ENCODE peak calls at places on chromosomes 11 and 22, in nine cellular contexts. N, A, M, Y, E, V, W, S and P are unnamed samples.

GRCh38 chr22:23781065-23781464 is 5.7 kb upstream of the SMARCB1 start:
- DNase-seq in A (no peak), N (no peak), Y (no peak), V (no peak), M (no peak), E (no peak), S (no peak), W (no peak), P (no peak)

GRCh38 chr22:26785942-26786341 is 128.6 kb downstream of the MIAT start:
- DNase-seq in E (no peak), M (no peak), V (no peak), W (no peak), S (no peak), Y (no peak), N (no peak), A (no peak), P (no peak)

GRCh38 chr22:41180926-41181325 is 24.2 kb upstream of the L3MBTL2 start:
- DNase-seq in W (no peak), A (no peak), S (no peak), M (no peak), Y (no peak), V (no peak), N (no peak), E (no peak), P (no peak)

GRCh38 chr11:83648610-83649467 is 362.7 kb upstream of the CCDC90B start:
- DNase-seq in Y (no peak), S (no peak), N (no peak), M (no peak), A (no peak), W (no peak), E (no peak), V (no peak), P (no peak)

GRCh38 chr11:12050911-12051667 is 42.7 kb upstream of the DKK3 start:
- DNase-seq in Y (no peak), N (no peak), E (no peak), A (no peak), M (no peak), S (no peak), W (peak; percentile 68), V (no peak), P (no peak)

GRCh38 chr11:5605849-5606248 is 9.4 kb downstream of the TRIM6 start:
- DNase-seq in E (peak; percentile 98), S (peak; percentile 92), V (no peak), N (no peak), M (peak; percentile 79), Y (peak; percentile 91), W (peak; percentile 28), A (no peak), P (peak; percentile 79)

GRCh38 chr11:83033972-83034672 is 37.6 kb downstream of the RAB30 start:
- DNase-seq in Y (peak; percentile 95), W (peak; percentile 88), E (peak; percentile 79), M (peak; percentile 24), V (no peak), A (no peak), S (peak; percentile 71), N (no peak), P (peak; percentile 67)

GRCh38 chr11:76233936-76234703 is 27.8 kb upstream of the WNT11 start:
- DNase-seq in Y (peak; percentile 64), W (peak; percentile 92), V (no peak), S (no peak), E (peak; percentile 87), M (peak; percentile 28), N (no peak), A (no peak), P (peak; percentile 47)

GRCh38 chr11:19347911-19348310 is 107.2 kb upstream of the E2F8 start:
- DNase-seq in N (no peak), E (no peak), V (no peak), Y (no peak), S (no peak), W (no peak), M (no peak), A (peak; percentile 16), P (no peak)

GRCh38 chr11:47443817-47444216 is 5.1 kb downstream of the RAPSN start:
- DNase-seq in E (no peak), N (no peak), S (no peak), W (no peak), Y (no peak), A (no peak), V (no peak), M (no peak), P (no peak)

GRCh38 chr22:45645150-45645525 is 26.5 kb upstream of the ATXN10 start:
- DNase-seq in S (no peak), W (no peak), V (no peak), A (no peak), N (no peak), E (no peak), Y (no peak), M (no peak), P (no peak)

GRCh38 chr22:21443735-21444421 is 23.3 kb upstream of the TMEM191C start:
- DNase-seq in M (no peak), W (peak; percentile 66), A (peak; percentile 61), Y (no peak), S (no peak), E (no peak), V (no peak), N (no peak), P (no peak)

GRCh38 chr22:38882480-38882879 is 10.5 kb upstream of the CBX6 start:
- DNase-seq in V (no peak), M (no peak), S (peak; percentile 33), N (no peak), W (no peak), E (no peak), Y (peak; percentile 38), A (no peak), P (no peak)

GRCh38 chr11:44709966-44710365 is 16.8 kb upstream of the TSPAN18 start:
- DNase-seq in E (peak; percentile 80), M (peak; percentile 71), N (no peak), S (peak; percentile 27), A (no peak), V (no peak), Y (peak; percentile 57), W (no peak), P (no peak)